ENCODE peak calls at places on chromosome 6, in ten cellular contexts. Q, S, Z, U, G, D, T, R, H and N are unnamed samples.

GRCh38 chr6:163364641-163365040 is 49.9 kb upstream of the QKI start:
- DNase-seq in Q (no peak), S (no peak), Z (no peak), U (no peak), G (no peak), D (no peak), T (no peak), R (no peak), H (no peak), N (no peak)

GRCh38 chr6:35967059-35967769 is 46.3 kb upstream of the SRPK1 start:
- DNase-seq in Q (no peak), S (no peak), Z (no peak), U (peak), G (no peak), D (no peak), T (no peak), R (no peak), H (no peak), N (no peak)

GRCh38 chr6:63685453-63686379 is 50.1 kb downstream of the PHF3 start:
- DNase-seq in Q (no peak), S (no peak), Z (no peak), U (no peak), G (no peak), D (no peak), T (no peak), R (no peak), H (no peak), N (peak)

GRCh38 chr6:4935486-4935885 is 68.4 kb downstream of the RPP40 start:
- DNase-seq in Q (no peak), S (no peak), Z (no peak), U (no peak), G (no peak), D (no peak), T (no peak), R (no peak), H (no peak), N (no peak)

GRCh38 chr6:54864272-54864671 is 17.7 kb downstream of the FAM83B start:
- DNase-seq in Q (no peak), S (no peak), Z (no peak), U (no peak), G (no peak), D (no peak), T (no peak), R (no peak), H (no peak), N (no peak)

GRCh38 chr6:167275001-167275400 is 16.1 kb upstream of the UNC93A start:
- DNase-seq in Q (no peak), S (no peak), Z (no peak), U (no peak), G (peak), D (no peak), T (no peak), R (no peak), H (no peak), N (no peak)

GRCh38 chr6:101391772-101392560 is 1.5 kb upstream of the GRIK2 start:
- DNase-seq in Q (no peak), S (no peak), Z (no peak), U (no peak), G (peak), D (no peak), T (no peak), R (no peak), H (no peak), N (no peak)

GRCh38 chr6:43698584-43699349 is 11.2 kb upstream of the MRPS18A start:
- DNase-seq in Q (no peak), S (no peak), Z (no peak), U (no peak), G (no peak), D (no peak), T (peak), R (no peak), H (no peak), N (no peak)

GRCh38 chr6:108484016-108484415 is 76.7 kb upstream of the FOXO3 start:
- DNase-seq in Q (no peak), S (no peak), Z (no peak), U (no peak), G (no peak), D (no peak), T (no peak), R (no peak), H (no peak), N (no peak)

GRCh38 chr6:43924222-43924702 is 154.3 kb downstream of the VEGFA start:
- DNase-seq in Q (no peak), S (peak), Z (peak), U (no peak), G (no peak), D (no peak), T (peak), R (no peak), H (peak), N (no peak)

GRCh38 chr6:11971154-11971553 is 41.0 kb upstream of the HIVEP1 start:
- DNase-seq in Q (no peak), S (no peak), Z (no peak), U (no peak), G (no peak), D (no peak), T (no peak), R (no peak), H (no peak), N (no peak)

GRCh38 chr6:16918586-16918985 is 157.3 kb upstream of the ATXN1 start:
- DNase-seq in Q (no peak), S (no peak), Z (no peak), U (no peak), G (no peak), D (no peak), T (no peak), R (no peak), H (no peak), N (no peak)

GRCh38 chr6:106572875-106573575 is 56.3 kb downstream of the RTN4IP1 start:
- DNase-seq in Q (no peak), S (no peak), Z (no peak), U (no peak), G (no peak), D (no peak), T (no peak), R (no peak), H (no peak), N (no peak)

GRCh38 chr6:106564476-106564875 is 64.8 kb downstream of the RTN4IP1 start:
- DNase-seq in Q (no peak), S (no peak), Z (no peak), U (no peak), G (no peak), D (no peak), T (no peak), R (no peak), H (no peak), N (no peak)

GRCh38 chr6:106568518-106568917 is 60.8 kb downstream of the RTN4IP1 start:
- DNase-seq in Q (no peak), S (no peak), Z (no peak), U (no peak), G (no peak), D (no peak), T (no peak), R (no peak), H (no peak), N (no peak)

GRCh38 chr6:106572436-106572835 is 56.9 kb downstream of the RTN4IP1 start:
- DNase-seq in Q (no peak), S (no peak), Z (no peak), U (no peak), G (no peak), D (no peak), T (no peak), R (no peak), H (no peak), N (no peak)

DNA sequence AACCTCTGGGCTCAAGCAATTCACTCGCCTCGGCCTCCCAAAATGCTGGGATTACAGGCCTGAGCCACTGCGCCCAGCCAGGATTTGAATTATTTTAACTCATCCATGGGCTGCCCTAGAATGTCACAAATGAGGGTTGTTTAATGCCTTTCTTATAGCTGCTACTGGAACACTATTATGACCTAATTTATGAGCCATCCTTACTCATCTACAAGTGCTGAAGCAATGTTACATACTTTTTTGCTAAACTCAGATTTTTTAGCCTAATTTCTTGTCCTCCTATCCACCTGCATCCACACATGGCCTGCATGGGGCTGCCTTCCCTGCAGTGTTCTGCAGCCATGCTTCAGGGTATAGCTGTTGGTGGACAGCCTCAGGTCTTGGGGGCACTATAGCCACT is 59.9 kb downstream of the RTN4IP1 start:
- DNase-seq in Q (no peak), S (no peak), Z (no peak), U (no peak), G (no peak), D (no peak), T (no peak), R (no peak), H (no peak), N (no peak)
- TF ChIP-seq POLR2AphosphoS5 in Q (no peak), S (no peak), Z (no peak), U (no peak), G (no peak), D (no peak), T (no peak), R (no peak), H (no peak), N (no peak)

DNA sequence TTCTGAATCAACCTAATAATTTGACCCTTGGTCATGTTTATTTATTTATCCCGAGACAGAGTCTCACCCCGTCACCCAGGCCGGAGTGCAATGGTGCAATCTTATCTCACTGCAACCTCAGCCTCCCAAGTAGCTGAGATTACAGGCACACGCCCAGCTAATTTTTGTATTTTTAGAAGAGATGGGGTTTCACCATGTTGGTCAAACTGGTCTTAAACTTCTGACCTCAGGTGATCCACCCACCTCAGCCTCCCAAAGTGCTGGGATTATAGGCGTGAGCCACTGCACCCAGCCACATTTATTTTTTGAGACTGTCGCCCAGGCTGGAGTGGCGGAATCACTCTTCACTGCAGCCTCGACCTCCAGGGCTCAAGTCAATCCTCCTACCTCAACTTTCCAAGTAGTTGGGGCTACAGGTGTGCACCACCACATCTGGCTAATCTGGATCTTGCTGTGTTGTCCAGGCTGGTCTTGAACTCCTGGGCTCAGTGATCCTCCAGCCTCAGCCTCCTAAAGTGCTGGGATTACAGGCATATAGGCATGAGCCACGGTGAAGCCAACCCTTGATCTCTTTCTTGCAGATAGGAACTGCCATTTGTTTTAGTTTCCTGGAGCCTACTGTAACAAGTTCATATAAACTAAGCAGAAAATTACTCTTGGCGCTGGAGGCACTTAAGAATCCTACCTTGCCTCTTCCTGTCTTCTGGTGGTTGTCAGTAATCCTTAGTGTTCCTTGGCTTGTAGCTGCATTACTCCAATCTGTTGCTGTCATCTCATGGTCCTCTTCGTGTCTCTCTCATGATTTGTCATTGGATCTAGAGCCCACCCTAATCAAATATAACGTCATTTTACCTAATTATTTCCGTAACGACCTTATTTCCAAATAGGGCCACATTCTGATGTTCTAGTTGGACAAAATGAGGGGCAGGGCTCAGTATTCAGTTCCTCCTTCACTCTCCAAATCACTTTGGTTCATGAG is 2.3 kb downstream of the RPS18 start:
- DNase-seq in Q (no peak), S (no peak), Z (no peak), U (no peak), G (no peak), D (no peak), T (no peak), R (no peak), H (no peak), N (no peak)
- TF ChIP-seq POLR2A in Q (no peak), S (no peak), Z (no peak), U (peak), G (no peak), D (no peak), T (no peak), R (no peak), H (no peak), N (no peak)

GRCh38 chr6:90403489-90404381 is 107.1 kb upstream of the BACH2 start:
- DNase-seq in Q (no peak), S (no peak), Z (no peak), U (peak), G (peak), D (no peak), T (no peak), R (no peak), H (no peak), N (no peak)

GRCh38 chr6:90401933-90402830 is 105.5 kb upstream of the BACH2 start:
- DNase-seq in Q (no peak), S (no peak), Z (no peak), U (no peak), G (no peak), D (no peak), T (no peak), R (no peak), H (no peak), N (no peak)

GRCh38 chr6:90406142-90406794 is 109.6 kb upstream of the BACH2 start:
- DNase-seq in Q (no peak), S (no peak), Z (no peak), U (peak), G (no peak), D (no peak), T (no peak), R (peak), H (no peak), N (no peak)

GRCh38 chr6:90399970-90400369 is 103.3 kb upstream of the BACH2 start:
- DNase-seq in Q (no peak), S (no peak), Z (no peak), U (no peak), G (no peak), D (no peak), T (no peak), R (no peak), H (no peak), N (no peak)

GRCh38 chr6:90402831-90403192 is 106.2 kb upstream of the BACH2 start:
- DNase-seq in Q (no peak), S (no peak), Z (no peak), U (no peak), G (no peak), D (no peak), T (no peak), R (no peak), H (no peak), N (no peak)
- TF ChIP-seq POLR2AphosphoS5 in Q (no peak), S (no peak), Z (no peak), U (no peak), G (no peak), D (no peak), T (no peak), R (no peak), H (no peak), N (no peak)

GRCh38 chr6:157534991-157535353 is 154.0 kb downstream of the ZDHHC14 start:
- DNase-seq in Q (no peak), S (no peak), Z (no peak), U (no peak), G (no peak), D (no peak), T (no peak), R (no peak), H (no peak), N (no peak)

GRCh38 chr6:157531986-157532365 is 151.0 kb downstream of the ZDHHC14 start:
- DNase-seq in Q (no peak), S (no peak), Z (no peak), U (no peak), G (no peak), D (no peak), T (no peak), R (no peak), H (no peak), N (no peak)

GRCh38 chr6:157534134-157534871 is 153.3 kb downstream of the ZDHHC14 start:
- DNase-seq in Q (no peak), S (no peak), Z (no peak), U (no peak), G (no peak), D (no peak), T (no peak), R (no peak), H (no peak), N (no peak)

GRCh38 chr6:157532963-157533362 is 152.0 kb downstream of the ZDHHC14 start:
- DNase-seq in Q (no peak), S (no peak), Z (no peak), U (peak), G (no peak), D (no peak), T (no peak), R (no peak), H (no peak), N (no peak)

GRCh38 chr6:157533397-157533814 is 152.4 kb downstream of the ZDHHC14 start:
- DNase-seq in Q (no peak), S (no peak), Z (no peak), U (no peak), G (peak), D (no peak), T (no peak), R (no peak), H (no peak), N (no peak)
- TF ChIP-seq POLR2A in Q (no peak), S (no peak), Z (no peak), U (no peak), G (no peak), D (no peak), T (no peak), R (no peak), H (no peak), N (no peak)

GRCh38 chr6:2784930-2785329 is 19.7 kb downstream of the WRNIP1 start:
- DNase-seq in Q (no peak), S (no peak), Z (no peak), U (no peak), G (no peak), D (peak), T (no peak), R (no peak), H (no peak), N (no peak)

GRCh38 chr6:2782825-2783187 is 17.6 kb downstream of the WRNIP1 start:
- DNase-seq in Q (no peak), S (no peak), Z (no peak), U (no peak), G (no peak), D (no peak), T (no peak), R (no peak), H (no peak), N (no peak)

GRCh38 chr6:2784061-2784460 is 18.9 kb downstream of the WRNIP1 start:
- DNase-seq in Q (no peak), S (no peak), Z (no peak), U (no peak), G (no peak), D (no peak), T (no peak), R (no peak), H (no peak), N (no peak)

GRCh38 chr6:2783188-2783957 is 18.2 kb downstream of the WRNIP1 start:
- DNase-seq in Q (peak), S (no peak), Z (no peak), U (no peak), G (peak), D (peak), T (no peak), R (no peak), H (no peak), N (no peak)

GRCh38 chr6:2786269-2786668 is 21.1 kb downstream of the WRNIP1 start:
- DNase-seq in Q (no peak), S (no peak), Z (no peak), U (no peak), G (no peak), D (no peak), T (no peak), R (no peak), H (no peak), N (no peak)
- TF ChIP-seq POLR2AphosphoS5 in Q (no peak), S (no peak), Z (no peak), U (no peak), G (no peak), D (no peak), T (no peak), R (no peak), H (no peak), N (no peak)

DNA sequence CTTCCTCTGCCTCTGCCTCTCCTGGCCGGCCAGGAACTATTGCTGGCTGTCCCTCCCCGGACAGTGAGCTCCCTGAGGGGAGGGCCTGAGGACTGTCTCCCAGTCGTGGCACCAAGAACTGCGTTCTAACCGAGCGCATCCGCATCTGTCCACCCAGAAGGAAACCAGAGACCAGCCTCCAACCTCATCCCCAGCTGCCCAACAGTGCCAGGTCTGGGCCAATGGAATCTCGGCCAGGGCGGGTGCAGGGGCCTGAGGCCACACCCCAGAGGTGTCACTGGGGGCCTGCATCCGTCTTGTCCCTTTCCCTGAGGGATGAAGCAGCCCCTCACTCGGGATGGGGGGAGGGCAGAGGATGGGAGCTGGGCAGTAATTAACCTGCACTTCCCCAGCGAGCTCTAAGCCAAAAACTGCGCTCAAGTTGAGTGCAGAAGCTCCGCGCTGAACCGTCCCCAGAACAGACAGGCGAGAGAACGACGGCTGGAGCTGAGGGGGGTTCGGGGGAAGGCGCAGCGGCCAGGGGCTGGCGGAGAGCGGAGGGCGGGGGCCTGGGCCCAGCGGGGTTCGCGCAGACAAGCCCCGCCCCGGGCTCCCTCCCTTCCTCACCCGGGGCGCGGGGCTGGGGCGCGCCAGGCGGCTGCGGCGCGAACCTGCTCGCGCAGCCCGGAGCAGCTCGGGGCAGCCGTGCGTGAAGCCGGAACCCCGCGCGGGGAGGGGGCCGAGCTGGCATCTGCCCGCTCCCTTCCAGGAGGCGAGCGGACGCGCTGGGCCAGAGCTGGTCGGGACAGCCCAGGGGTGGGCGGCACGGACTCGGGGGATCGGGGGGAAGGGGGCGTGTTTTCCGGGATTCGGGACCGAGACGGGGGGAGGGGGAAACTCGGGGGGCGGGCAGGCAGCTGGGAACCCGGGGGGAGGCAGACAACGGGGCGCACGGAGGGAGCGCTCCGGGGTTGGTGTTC is 1.4 kb downstream of the TFEB start:
- DNase-seq in Q (peak), S (peak), Z (peak), U (peak), G (peak), D (no peak), T (peak), R (peak), H (peak), N (peak)
- TF ChIP-seq POLR2A in Q (peak), S (no peak), Z (no peak), U (no peak), G (no peak), D (no peak), T (no peak), R (no peak), H (peak), N (peak)

GRCh38 chr6:37566209-37566859 is 66.6 kb upstream of the CCDC167 start:
- DNase-seq in Q (peak), S (no peak), Z (no peak), U (no peak), G (peak), D (no peak), T (peak), R (no peak), H (peak), N (peak)

GRCh38 chr6:37570801-37571200 is 71.1 kb upstream of the CCDC167 start:
- DNase-seq in Q (no peak), S (no peak), Z (no peak), U (no peak), G (no peak), D (no peak), T (no peak), R (no peak), H (no peak), N (no peak)

GRCh38 chr6:37572340-37572739 is 72.6 kb upstream of the CCDC167 start:
- DNase-seq in Q (no peak), S (no peak), Z (no peak), U (no peak), G (no peak), D (no peak), T (no peak), R (no peak), H (no peak), N (no peak)

GRCh38 chr6:37569317-37569716 is 69.6 kb upstream of the CCDC167 start:
- DNase-seq in Q (no peak), S (no peak), Z (no peak), U (no peak), G (no peak), D (no peak), T (no peak), R (no peak), H (no peak), N (no peak)

GRCh38 chr6:37569999-37570776 is 70.5 kb upstream of the CCDC167 start:
- DNase-seq in Q (no peak), S (no peak), Z (no peak), U (no peak), G (no peak), D (no peak), T (no peak), R (no peak), H (no peak), N (no peak)
- TF ChIP-seq POLR2AphosphoS5 in Q (no peak), S (no peak), Z (no peak), U (no peak), G (no peak), D (no peak), T (no peak), R (no peak), H (no peak), N (no peak)